ENCODE peak calls at places on chromosome 16, in four cellular contexts. O is spleen, E is GM10248, B is cardiac fibroblast. U is an unnamed sample.

GRCh38 chr16:67104845-67105244 is 4.9 kb upstream of the PHAF1 start:
- DNase-seq in O (no peak), E (no peak), B (no peak), U (no peak)

GRCh38 chr16:8675183-8676159 is 1.1 kb downstream of the ABAT start:
- DNase-seq in B (no peak), O (peak), E (peak), U (no peak)

GRCh38 chr16:84650062-84650991 is 2.0 kb downstream of the KLHL36 start:
- DNase-seq in O (no peak), E (no peak), B (peak), U (no peak)

GRCh38 chr16:76943936-76944335 is 247.1 kb upstream of the MON1B start:
- DNase-seq in O (no peak), E (no peak), B (peak), U (no peak)

GRCh38 chr16:2799205-2799851 is 1.1 kb downstream of the PRSS41 start:
- DNase-seq in O (peak), E (no peak), B (no peak), U (no peak)

GRCh38 chr16:47150067-47150466 is 6.3 kb upstream of the NETO2 start:
- DNase-seq in O (no peak), E (no peak), B (no peak), U (no peak)

GRCh38 chr16:77896357-77896972 is 108.1 kb downstream of the VAT1L start:
- DNase-seq in O (no peak), E (no peak), B (no peak), U (no peak)

GRCh38 chr16:72162105-72162680 is 9.8 kb downstream of the PMFBP1 start:
- DNase-seq in B (peak), O (no peak), E (no peak), U (no peak)

GRCh38 chr16:25608002-25608401 is 83.8 kb upstream of the HS3ST4 start:
- DNase-seq in E (no peak), B (no peak), O (no peak), U (no peak)

GRCh38 chr16:67883872-67884261 is 818 bp upstream of the NRN1L start:
- DNase-seq in B (peak), O (peak), E (peak), U (peak)

GRCh38 chr16:55773859-55774549 is 58.9 kb downstream of the CES1 start:
- DNase-seq in E (no peak), O (no peak), B (peak), U (no peak)

GRCh38 chr16:75236736-75237397 is 14.6 kb downstream of the BCAR1 start:
- DNase-seq in E (no peak), B (no peak), O (no peak), U (no peak)

GRCh38 chr16:70681382-70682238 is 4.2 kb downstream of the MTSS2 start:
- DNase-seq in O (peak), B (no peak), E (no peak), U (no peak)

GRCh38 chr16:67857547-67858233 is 10.2 kb upstream of the CENPT start:
- DNase-seq in E (no peak), B (peak), O (no peak), U (peak)

GRCh38 chr16:25707553-25707952 is 15.8 kb downstream of the HS3ST4 start:
- DNase-seq in E (no peak), B (no peak), O (no peak), U (no peak)

GRCh38 chr16:25108054-25108453 is 3.5 kb upstream of the LCMT1 start:
- DNase-seq in O (peak), B (no peak), E (peak), U (no peak)

GRCh38 chr16:55502801-55503366 is 6.0 kb upstream of the LPCAT2 start:
- DNase-seq in E (peak), O (no peak), B (peak), U (peak)

GRCh38 chr16:29811896-29812665 is at the start of gene PRRT2:
- DNase-seq in O (peak), E (peak), B (peak), U (no peak)

GRCh38 chr16:55035956-55036355 is 105.3 kb downstream of the IRX5 start:
- DNase-seq in B (no peak), O (no peak), E (no peak), U (no peak)

GRCh38 chr16:86258713-86259112 is 251.6 kb upstream of the FOXF1 start:
- DNase-seq in E (no peak), B (no peak), O (no peak), U (no peak)

U was measured in lung.